ENCODE peak calls at places on chromosomes 1 and 21, in eight cellular contexts. Y is GM23338, J is GM12878, W is suprapubic skin, C is K562, Z is stomach, X is HCT116, L is transverse colon. V is an unnamed sample.

GRCh38 chr1:89605692-89606091 is 27.2 kb upstream of the LRRC8C start:
- DNase-seq in W (no peak), Y (no peak), Z (no peak), J (no peak), L (no peak), X (peak; percentile 13), C (no peak), V (no peak)

GRCh38 chr1:204728456-204728855 is 42.9 kb upstream of the LRRN2 start:
- DNase-seq in W (no peak), J (no peak), X (no peak), L (no peak), Z (no peak), C (no peak), Y (no peak), V (no peak)

GRCh38 chr1:100582943-100583342 is 45.0 kb downstream of the GPR88 start:
- DNase-seq in L (no peak), W (no peak), J (no peak), C (no peak), Y (no peak), X (no peak), Z (no peak), V (no peak)

GRCh38 chr1:8889925-8890785 is 11.7 kb upstream of the ENO1 start:
- DNase-seq in X (peak; percentile 81), C (peak; percentile 8), Y (no peak), L (peak; percentile 74), Z (peak; percentile 47), W (peak; percentile 89), J (no peak), V (no peak)

GRCh38 chr21:36478207-36478701 is 1.7 kb downstream of the CLDN14 start:
- DNase-seq in J (no peak), Z (no peak), L (no peak), Y (no peak), C (no peak), W (no peak), X (no peak), V (peak; percentile 45)

GRCh38 chr21:37045139-37045538 is 27.7 kb downstream of the PIGP start:
- DNase-seq in L (no peak), X (no peak), Z (no peak), C (no peak), Y (no peak), W (no peak), J (no peak), V (no peak)

GRCh38 chr1:12047120-12047876 is 15.8 kb upstream of the TNFRSF8 start:
- DNase-seq in Z (no peak), J (peak; percentile 94), X (no peak), W (no peak), L (no peak), Y (no peak), C (no peak), V (no peak)

GRCh38 chr1:221793439-221794078 is 51.7 kb upstream of the DUSP10 start:
- DNase-seq in W (no peak), J (peak; percentile 70), Y (no peak), Z (no peak), L (no peak), X (no peak), C (no peak), V (no peak)

GRCh38 chr1:14866841-14867626 is 268.5 kb downstream of the KAZN start:
- DNase-seq in Z (no peak), L (no peak), C (no peak), W (no peak), J (no peak), Y (peak; percentile 42), X (no peak), V (no peak)

GRCh38 chr1:156806512-156807440 is 9.9 kb downstream of the SH2D2A start:
- DNase-seq in J (no peak), X (no peak), Y (no peak), W (no peak), C (no peak), Z (no peak), L (no peak), V (no peak)

GRCh38 chr1:13968361-13968760 is 268.4 kb downstream of the PRDM2 start:
- DNase-seq in X (no peak), L (no peak), Y (no peak), J (no peak), C (no peak), Z (no peak), W (no peak), V (no peak)

GRCh38 chr1:6770727-6771567 is 14.3 kb upstream of the CAMTA1 start:
- DNase-seq in X (no peak), C (no peak), W (no peak), Z (no peak), L (no peak), J (no peak), Y (peak; percentile 42), V (no peak)

GRCh38 chr1:37995773-37996379 is 6.1 kb upstream of the SF3A3 start:
- DNase-seq in J (no peak), X (no peak), C (no peak), L (peak; percentile 74), Y (peak; percentile 96), W (peak; percentile 94), Z (peak; percentile 51), V (no peak)
- TF ChIP-seq POLR2AphosphoS5 in J (no peak), X (no peak), C (no peak), L (peak; percentile 74), Y (peak; percentile 94), W (peak; percentile 53), Z (peak; percentile 61), V (peak; percentile 84)

GRCh38 chr1:155084722-155085503 is 6.3 kb downstream of the EFNA3 start:
- DNase-seq in L (peak; percentile 94), J (peak; percentile 72), Y (peak; percentile 98), W (peak; percentile 97), C (peak; percentile 95), Z (peak; percentile 95), X (peak; percentile 88), V (peak; percentile 87)

GRCh38 chr1:155081472-155082300 is 3.0 kb downstream of the EFNA3 start:
- DNase-seq in L (peak; percentile 54), J (no peak), X (no peak), Y (no peak), W (no peak), C (no peak), Z (no peak), V (no peak)

GRCh38 chr1:155082301-155082940 is 3.8 kb downstream of the EFNA3 start:
- DNase-seq in Z (no peak), Y (no peak), X (no peak), W (no peak), L (peak; percentile 64), C (no peak), J (no peak), V (no peak)

GRCh38 chr1:155083865-155084721 is 5.5 kb downstream of the EFNA3 start:
- DNase-seq in C (no peak), X (no peak), Z (no peak), L (peak; percentile 72), W (peak; percentile 89), Y (no peak), J (no peak), V (no peak)

DNA sequence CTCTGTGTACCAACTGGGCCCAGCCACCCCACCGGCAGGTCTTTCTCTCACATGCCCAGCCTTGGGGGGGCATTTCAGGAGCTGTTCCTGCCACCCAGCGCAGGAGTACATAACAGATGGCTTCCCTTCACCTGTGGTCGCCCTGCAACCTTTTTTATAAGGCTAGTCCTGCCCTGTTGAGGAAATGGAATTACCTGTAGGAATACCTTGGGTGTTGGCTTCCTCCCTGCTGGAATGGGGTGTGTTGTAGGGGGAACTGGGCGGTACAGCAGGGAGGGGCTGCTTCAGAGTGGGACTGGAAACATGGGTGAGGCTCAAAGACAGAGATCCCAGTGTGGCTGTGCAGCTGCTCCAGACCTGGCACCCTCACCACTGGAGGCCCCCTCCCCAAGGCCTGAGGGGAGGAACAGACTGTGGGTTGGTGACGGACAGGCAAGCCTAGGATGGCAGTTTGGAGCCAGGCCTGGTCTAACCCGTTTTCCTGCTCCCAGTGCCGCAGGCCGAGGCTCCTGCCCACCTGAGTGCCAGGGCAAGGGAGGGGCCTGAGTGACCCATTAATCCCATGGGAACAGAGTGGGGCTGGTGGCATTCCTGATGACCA is 4.4 kb downstream of the EFNA3 start:
- DNase-seq in Z (no peak), Y (no peak), C (no peak), X (no peak), L (peak; percentile 82), J (no peak), W (peak; percentile 81), V (no peak)
- H3K27ac ChIP-seq in Z (no peak overlapping the region), Y (no peak overlapping the region), C (no peak overlapping the region), X (peak overlapping the region; percentile 34), L (peak overlapping the region; percentile 94), J (no peak overlapping the region), W (peak overlapping the region; percentile 86), V (no peak overlapping the region)

GRCh38 chr1:3656450-3657095 is 4.3 kb downstream of the TP73 start:
- DNase-seq in Y (no peak), X (no peak), Z (no peak), C (no peak), W (no peak), J (peak; percentile 92), L (no peak), V (no peak)
- TF ChIP-seq POLR2AphosphoS5 in Y (no peak), X (no peak), Z (no peak), C (no peak), W (no peak), J (peak; percentile 71), L (no peak), V (no peak)

GRCh38 chr1:21520899-21521716 is 11.9 kb downstream of the ALPL start:
- DNase-seq in W (no peak), C (no peak), J (no peak), Y (no peak), Z (no peak), X (no peak), L (no peak), V (no peak)

GRCh38 chr1:21521717-21522060 is 12.5 kb downstream of the ALPL start:
- DNase-seq in W (no peak), Z (no peak), Y (no peak), X (no peak), L (no peak), C (no peak), J (no peak), V (no peak)

GRCh38 chr1:21517161-21517589 is 8.0 kb downstream of the ALPL start:
- DNase-seq in X (no peak), Y (no peak), J (no peak), Z (no peak), C (no peak), W (no peak), L (no peak), V (no peak)

GRCh38 chr1:21517660-21518480 is 8.6 kb downstream of the ALPL start:
- DNase-seq in W (no peak), X (no peak), J (no peak), L (no peak), C (no peak), Y (no peak), Z (no peak), V (no peak)

GRCh38 chr1:21518774-21519455 is 9.7 kb downstream of the ALPL start:
- DNase-seq in L (no peak), J (no peak), Z (no peak), C (no peak), Y (peak; percentile 71), W (no peak), X (no peak), V (no peak)
- H3K27ac ChIP-seq in L (no peak overlapping the region), J (no peak overlapping the region), Z (no peak overlapping the region), C (no peak overlapping the region), Y (peak overlapping the region; percentile 85), W (no peak overlapping the region), X (no peak overlapping the region), V (no peak overlapping the region)

V was measured in Panc1.